ENCODE peak calls at places on chromosome 3, in seven cellular contexts. Q is NB4, B is vagina, W is ovary, A is testis, S is IMR-90, D is heart left ventricle. O is an unnamed sample.

GRCh38 chr3:58013973-58014649 is 5.9 kb downstream of the FLNB start:
- DNase-seq in D (no peak), B (no peak), S (peak; percentile 90), Q (no peak), A (peak; percentile 61), W (peak; percentile 62), O (no peak)

GRCh38 chr3:159804726-159805410 is 183.8 kb upstream of the IL12A start:
- DNase-seq in A (peak; percentile 80), S (peak; percentile 92), Q (peak; percentile 62), B (no peak), D (peak; percentile 79), W (peak; percentile 46), O (no peak)

GRCh38 chr3:21705769-21706168 is 45.2 kb downstream of the ZNF385D start:
- DNase-seq in B (no peak), A (peak; percentile 46), S (peak; percentile 69), Q (no peak), W (no peak), D (peak; percentile 54), O (peak; percentile 56)

GRCh38 chr3:173688216-173688842 is 290.8 kb downstream of the NLGN1 start:
- DNase-seq in A (no peak), W (no peak), B (no peak), D (no peak), Q (no peak), S (peak; percentile 24), O (no peak)

GRCh38 chr3:102053375-102053989 is 204.2 kb downstream of the NFKBIZ start:
- DNase-seq in B (no peak), W (no peak), A (no peak), S (peak; percentile 62), Q (no peak), D (no peak), O (no peak)

GRCh38 chr3:72183489-72183888 is 398.5 kb upstream of the PROK2 start:
- DNase-seq in W (no peak), S (no peak), B (no peak), D (no peak), Q (no peak), A (no peak), O (no peak)

GRCh38 chr3:186984064-186984463 is 53.7 kb downstream of the ST6GAL1 start:
- DNase-seq in D (no peak), W (no peak), B (no peak), S (no peak), A (no peak), Q (no peak), O (no peak)

GRCh38 chr3:21390136-21390535 is 360.9 kb downstream of the ZNF385D start:
- DNase-seq in D (no peak), Q (no peak), B (no peak), A (no peak), S (peak; percentile 7), W (no peak), O (no peak)

GRCh38 chr3:152209776-152210175 is 59.0 kb upstream of the MBNL1 start:
- DNase-seq in B (no peak), D (no peak), S (no peak), Q (no peak), A (no peak), W (no peak), O (no peak)

GRCh38 chr3:17935217-17935616 is 192.8 kb upstream of the TBC1D5 start:
- DNase-seq in B (no peak), A (no peak), Q (no peak), S (no peak), D (no peak), W (no peak), O (no peak)

GRCh38 chr3:87486115-87486514 is 209.7 kb upstream of the POU1F1 start:
- DNase-seq in Q (no peak), D (no peak), W (no peak), A (no peak), S (no peak), B (no peak), O (no peak)

GRCh38 chr3:186825294-186825821 is 17.2 kb upstream of the ADIPOQ start:
- DNase-seq in Q (no peak), W (no peak), B (no peak), S (peak; percentile 77), A (peak; percentile 17), D (no peak), O (peak; percentile 84)

GRCh38 chr3:192090586-192090985 is 629.6 kb downstream of the PYDC2 start:
- DNase-seq in S (no peak), W (no peak), B (no peak), Q (peak; percentile 3), A (no peak), D (no peak), O (no peak)

GRCh38 chr3:169299129-169299528 is 364.4 kb downstream of the MECOM start:
- DNase-seq in W (no peak), Q (no peak), D (no peak), A (no peak), B (no peak), S (no peak), O (no peak)

GRCh38 chr3:112799946-112800345 is 46.7 kb downstream of the CD200R1L start:
- DNase-seq in S (peak; percentile 36), A (no peak), B (no peak), Q (no peak), W (no peak), D (no peak), O (no peak)

GRCh38 chr3:62500556-62501294 is 127.4 kb upstream of the FEZF2 start:
- DNase-seq in A (no peak), Q (no peak), W (no peak), B (no peak), D (no peak), S (no peak), O (no peak)

GRCh38 chr3:61646851-61647525 is 85.6 kb downstream of the PTPRG start:
- DNase-seq in S (peak; percentile 15), Q (no peak), W (no peak), D (no peak), B (no peak), A (no peak), O (no peak)

GRCh38 chr3:50444213-50444612 is 59.2 kb downstream of the CACNA2D2 start:
- DNase-seq in W (no peak), A (no peak), D (no peak), S (no peak), B (no peak), Q (no peak), O (no peak)

GRCh38 chr3:62211675-62212429 is 161.5 kb downstream of the FEZF2 start:
- DNase-seq in Q (no peak), B (no peak), S (no peak), D (no peak), A (no peak), W (no peak), O (no peak)

GRCh38 chr3:179452166-179452544 is 885 bp upstream of the GNB4 start:
- DNase-seq in W (no peak), B (no peak), D (peak; percentile 20), S (peak; percentile 83), A (no peak), Q (no peak), O (no peak)

GRCh38 chr3:160675566-160676124 is 1.3 kb upstream of the ARL14 start:
- DNase-seq in S (no peak), Q (no peak), D (no peak), B (no peak), A (no peak), W (no peak), O (no peak)

GRCh38 chr3:49173116-49173791 is 1.9 kb downstream of the KLHDC8B start:
- DNase-seq in S (no peak), W (peak; percentile 87), D (peak; percentile 87), B (no peak), A (peak; percentile 59), Q (no peak), O (no peak)

GRCh38 chr3:124636101-124636862 is 94.0 kb upstream of the UMPS start:
- DNase-seq in A (no peak), D (no peak), S (no peak), W (no peak), B (no peak), Q (no peak), O (no peak)

GRCh38 chr3:124640907-124641306 is 89.3 kb upstream of the UMPS start:
- DNase-seq in B (no peak), W (no peak), Q (no peak), A (no peak), D (no peak), S (no peak), O (no peak)

GRCh38 chr3:124636863-124637296 is 93.4 kb upstream of the UMPS start:
- DNase-seq in D (no peak), A (no peak), B (no peak), S (no peak), Q (no peak), W (no peak), O (no peak)

GRCh38 chr3:124643453-124643852 is 86.8 kb upstream of the UMPS start:
- DNase-seq in A (no peak), W (no peak), D (no peak), Q (no peak), B (no peak), S (no peak), O (no peak)

DNA sequence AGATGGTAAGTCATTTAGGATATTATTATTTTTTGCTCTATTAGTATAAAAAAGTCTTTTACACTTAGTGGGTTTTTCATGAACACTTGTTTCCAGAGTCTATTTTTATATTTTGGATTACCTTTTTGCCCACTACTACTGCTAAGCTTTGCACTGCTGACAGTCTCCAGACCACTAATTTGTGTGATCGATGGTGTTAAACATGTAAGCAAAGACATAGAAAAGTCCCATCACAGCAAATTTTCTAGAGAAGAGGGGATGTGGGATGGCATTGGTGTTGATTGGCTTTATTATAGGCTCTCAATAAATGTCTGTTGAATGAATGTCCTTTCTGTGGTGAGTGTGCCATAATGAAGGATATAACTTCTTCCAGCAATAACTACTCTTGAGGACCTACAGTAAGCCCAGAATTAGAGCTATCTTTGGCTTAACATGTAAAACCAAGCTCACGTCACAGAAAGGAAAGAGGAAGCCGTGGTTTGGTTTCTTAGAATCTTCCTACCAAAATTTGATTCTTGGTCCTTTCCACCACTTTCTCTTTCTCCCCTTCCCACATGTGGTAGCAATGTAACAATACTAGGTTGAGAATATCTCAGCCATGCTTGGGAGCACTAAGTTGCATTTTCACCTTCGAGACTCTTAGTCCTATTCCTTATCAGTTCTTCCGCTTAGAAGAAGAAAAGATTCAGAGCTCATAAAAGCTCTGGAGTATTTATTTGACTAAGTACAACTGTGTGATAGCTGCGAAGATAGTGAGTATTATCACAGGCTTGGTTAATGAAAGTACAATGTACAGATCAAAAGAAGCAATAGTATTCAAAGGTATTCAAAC is 90.6 kb upstream of the UMPS start:
- DNase-seq in D (no peak), A (no peak), S (no peak), W (no peak), B (no peak), Q (no peak), O (no peak)
- H3K4me3 ChIP-seq in D (no peak overlapping the region), A (no peak overlapping the region), S (no peak overlapping the region), W (no peak overlapping the region), B (no peak overlapping the region), Q (no peak overlapping the region), O (no peak overlapping the region)

GRCh38 chr3:126659915-126660886 is 5.3 kb upstream of the TXNRD3 start:
- DNase-seq in S (no peak), D (no peak), A (no peak), Q (peak; percentile 16), B (peak; percentile 85), W (no peak), O (no peak)
- TF ChIP-seq CTCF in S (peak; percentile 23), D (peak; percentile 8), A (peak; percentile 24), Q (no peak), B (no peak), W (no peak), O (no peak)

GRCh38 chr3:19190136-19190535 is 41.8 kb downstream of the KCNH8 start:
- DNase-seq in W (no peak), D (no peak), S (no peak), Q (no peak), B (no peak), A (no peak), O (no peak)
- TF ChIP-seq POLR2A in W (no peak), D (no peak), S (no peak), Q (no peak), B (no peak), A (no peak), O (no peak)

GRCh38 chr3:71050133-71050520 is 533.4 kb downstream of the FOXP1 start:
- DNase-seq in S (peak; percentile 83), Q (no peak), A (no peak), W (no peak), B (no peak), D (no peak), O (no peak)
- H3K4me3 ChIP-seq in S (no peak overlapping the region), Q (no peak overlapping the region), A (no peak overlapping the region), W (no peak overlapping the region), B (no peak overlapping the region), D (no peak overlapping the region), O (no peak overlapping the region)